ENCODE peak calls at places on chromosomes 1 and 21, in six cellular contexts. E, A, F, R, X and C are unnamed samples.

GRCh38 chr1:84415386-84415785 is 17.1 kb downstream of the DNASE2B start:
- DNase-seq in A (no peak), X (no peak), R (no peak), E (no peak), F (no peak), C (no peak)

GRCh38 chr1:172845371-172845770 is 186.5 kb downstream of the FASLG start:
- DNase-seq in E (no peak), F (no peak), R (no peak), X (no peak), A (no peak), C (no peak)

GRCh38 chr1:23977187-23977853 is 2.8 kb downstream of the SRSF10 start:
- DNase-seq in X (no peak), F (no peak), A (no peak), E (no peak), R (no peak), C (no peak)

GRCh38 chr1:101996830-101997485 is at the start of gene OLFM3:
- DNase-seq in A (no peak), E (no peak), R (peak), F (no peak), X (peak), C (peak)

GRCh38 chr1:2240251-2241156 is 12.4 kb downstream of the SKI start:
- DNase-seq in F (no peak), A (no peak), E (no peak), X (no peak), R (no peak), C (no peak)

GRCh38 chr1:180157576-180158057 is 2.9 kb downstream of the QSOX1 start:
- DNase-seq in A (no peak), X (no peak), F (no peak), R (peak), E (no peak), C (no peak)

GRCh38 chr21:37658994-37659458 is 257.2 kb downstream of the KCNJ6 start:
- DNase-seq in F (peak), X (no peak), A (no peak), E (no peak), R (no peak), C (no peak)

GRCh38 chr21:28337319-28337718 is 655.4 kb downstream of the LTN1 start:
- DNase-seq in F (no peak), X (no peak), E (no peak), A (no peak), R (peak), C (no peak)

GRCh38 chr1:26357121-26357602 is 3.2 kb upstream of the CRYBG2 start:
- DNase-seq in E (no peak), A (no peak), F (no peak), R (no peak), X (no peak), C (no peak)

GRCh38 chr1:91057784-91058183 is 35.9 kb upstream of the ZNF644 start:
- DNase-seq in A (no peak), R (no peak), X (no peak), E (no peak), F (no peak), C (no peak)

GRCh38 chr1:113928950-113929749 is at the start of gene HIPK1:
- DNase-seq in F (peak), X (peak), E (peak), R (peak), A (peak), C (peak)

GRCh38 chr1:219172821-219173220 is 857 bp upstream of the LYPLAL1 start:
- DNase-seq in R (no peak), A (no peak), F (no peak), E (no peak), X (no peak), C (no peak)

GRCh38 chr1:25146382-25146855 is 85.9 kb downstream of the SYF2 start:
- DNase-seq in F (no peak), A (no peak), E (no peak), R (no peak), X (no peak), C (no peak)

GRCh38 chr1:112391603-112391940 is 4.4 kb upstream of the CTTNBP2NL start:
- DNase-seq in F (no peak), X (no peak), A (no peak), E (no peak), R (no peak), C (no peak)

GRCh38 chr1:112393634-112393976 is 2.4 kb upstream of the CTTNBP2NL start:
- DNase-seq in E (no peak), F (no peak), R (no peak), A (no peak), X (no peak), C (no peak)

GRCh38 chr1:112388436-112388835 is 7.6 kb upstream of the CTTNBP2NL start:
- DNase-seq in A (no peak), R (no peak), X (no peak), F (no peak), E (no peak), C (no peak)

GRCh38 chr1:112389689-112390088 is 6.3 kb upstream of the CTTNBP2NL start:
- DNase-seq in E (no peak), X (no peak), A (no peak), R (peak), F (no peak), C (no peak)

DNA sequence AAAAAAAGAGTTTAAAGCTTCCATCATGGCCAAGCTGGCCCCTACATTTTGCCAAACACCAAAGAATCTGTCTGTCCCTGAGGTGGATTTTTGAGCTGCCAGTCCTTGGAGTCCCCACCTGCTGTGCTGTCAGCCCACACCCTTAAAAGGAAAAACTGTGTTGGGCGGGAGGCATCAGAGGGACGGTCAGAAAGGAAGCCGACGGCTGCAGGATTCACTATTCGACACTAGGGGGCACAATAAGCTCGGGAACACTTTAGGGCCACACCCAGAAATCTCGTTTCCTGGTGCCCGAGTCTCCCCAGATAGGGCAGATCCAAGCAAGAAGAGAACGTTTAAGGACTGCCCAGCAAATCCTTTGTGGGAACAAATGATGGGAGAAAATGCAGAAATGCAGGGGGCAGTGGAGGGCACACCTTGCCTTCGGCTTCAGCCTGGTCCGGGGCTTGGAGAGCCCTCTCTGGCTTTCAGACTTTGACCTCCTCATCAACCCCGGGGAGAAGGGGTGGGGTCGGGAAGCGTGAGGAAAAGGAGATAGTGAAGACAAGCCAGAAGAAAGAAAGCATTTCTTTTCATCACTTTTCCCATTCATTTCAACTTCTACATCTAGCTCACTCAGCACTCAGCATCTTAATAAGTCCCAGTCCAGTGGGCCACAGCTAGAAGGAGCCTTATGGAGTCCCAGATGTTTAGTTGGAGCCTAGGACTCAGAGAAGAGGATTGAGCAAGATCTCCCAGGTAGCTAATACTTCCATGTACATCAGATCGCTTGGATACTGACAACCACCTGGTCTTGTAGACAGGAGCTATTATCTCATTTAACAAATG is 5.0 kb upstream of the CTTNBP2NL start:
- DNase-seq in F (peak), E (peak), X (peak), R (peak), A (peak), C (peak)
- TF ChIP-seq POLR2A in F (no peak), E (no peak), X (no peak), R (no peak), A (no peak), C (no peak)

GRCh38 chr1:51234721-51235425 is 1.2 kb upstream of the RNF11 start:
- DNase-seq in A (peak), F (peak), R (peak), X (no peak), E (peak), C (peak)
- TF ChIP-seq POLR2AphosphoS5 in A (no peak), F (no peak), R (no peak), X (no peak), E (no peak), C (no peak)

DNA sequence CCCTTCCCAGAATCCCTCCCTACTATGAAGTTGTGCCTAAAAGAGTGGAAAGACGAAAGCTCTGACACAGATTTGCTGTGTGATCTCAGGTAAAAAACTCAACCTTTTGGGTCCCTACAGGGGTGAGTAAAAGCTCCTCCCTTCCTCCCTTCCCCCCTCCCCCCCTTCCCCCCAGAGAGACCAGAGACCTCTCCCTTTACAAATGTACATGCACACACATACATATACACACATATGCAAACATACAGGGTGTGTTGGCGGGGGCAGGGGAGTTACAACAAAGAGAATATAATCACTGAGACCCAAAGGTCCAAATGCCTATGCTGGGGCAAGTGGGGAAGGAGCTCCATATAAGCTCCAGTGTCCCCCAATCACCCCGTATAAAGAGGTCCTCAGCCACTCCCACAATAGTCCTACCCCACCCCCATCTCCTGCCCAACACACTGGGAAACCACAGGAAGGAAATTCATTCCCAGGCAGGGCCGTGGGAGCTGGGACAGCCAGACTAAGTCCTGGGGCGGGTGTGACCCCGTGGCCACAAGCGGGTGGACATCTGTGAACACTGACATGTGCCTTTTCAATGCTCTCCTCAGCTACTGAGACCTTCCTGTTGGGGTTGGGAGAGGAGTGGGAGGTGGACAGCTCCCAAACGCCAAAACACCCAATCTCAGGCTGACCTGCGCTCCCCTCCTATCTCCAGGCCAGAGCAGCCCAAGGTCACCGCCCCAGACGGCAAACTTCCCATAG is 2.0 kb downstream of the MEF2D start:
- DNase-seq in X (no peak), E (no peak), F (peak), A (no peak), R (no peak), C (no peak)
- TF ChIP-seq TAF1 in X (no peak), E (no peak), F (no peak), A (no peak), R (no peak), C (no peak)

DNA sequence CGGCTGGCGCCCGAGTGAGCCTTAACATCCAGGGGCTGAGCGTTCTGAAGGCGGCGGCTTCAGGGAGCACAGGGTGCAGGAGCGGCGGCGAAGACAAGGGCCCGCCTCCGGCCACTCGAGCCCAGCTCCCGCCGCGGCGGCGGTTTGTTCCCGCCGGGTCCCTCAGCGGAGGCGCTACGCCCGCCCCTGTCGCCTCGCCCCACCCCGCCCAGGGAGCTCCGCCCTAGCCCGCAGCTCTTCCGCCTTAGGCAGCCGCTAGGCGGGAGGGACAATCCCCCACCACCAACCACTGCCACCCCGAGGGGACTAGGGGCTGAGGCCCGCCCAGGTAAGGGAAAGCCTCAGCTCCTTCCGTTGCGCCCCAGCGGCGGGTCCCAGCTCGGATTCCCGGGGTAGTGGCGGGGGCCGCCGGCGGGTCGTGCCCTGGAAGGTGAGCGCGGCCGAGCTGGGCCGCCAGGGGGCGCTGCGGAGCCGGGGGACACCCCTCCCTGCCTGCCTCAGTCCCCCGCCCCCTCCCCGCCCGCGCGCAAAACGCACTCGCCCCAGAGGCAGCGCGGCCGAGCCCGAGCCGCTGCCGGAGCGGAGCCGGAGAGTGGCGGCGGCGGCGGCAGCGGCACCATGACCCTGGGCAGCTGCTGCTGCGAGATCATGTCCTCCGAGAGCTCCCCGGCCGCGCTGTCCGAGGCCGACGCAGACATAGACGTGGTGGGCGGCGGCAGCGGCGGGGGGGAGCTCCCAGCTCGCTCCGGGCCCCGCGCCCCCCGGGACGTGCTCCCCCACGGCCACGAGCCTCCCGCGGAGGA is at the start of gene FOXD2:
- DNase-seq in E (peak), A (peak), R (peak), X (peak), F (peak), C (peak)
- TF ChIP-seq POLR2A in E (no peak), A (peak), R (peak), X (no peak), F (no peak), C (peak)

GRCh38 chr1:4345126-4345525 is 309.3 kb upstream of the AJAP1 start:
- DNase-seq in R (no peak), A (no peak), F (no peak), X (no peak), E (no peak), C (no peak)
- TF ChIP-seq POLR2AphosphoS5 in R (no peak), A (no peak), F (no peak), X (no peak), E (no peak), C (no peak)